ENCODE peak calls at places on chromosome 15, in six cellular contexts. L is AG04450; T is left ventricle myocardium superior; O is GM12864; S is CD4-positive, alpha-beta T cell; I is left lung. A is an unnamed sample.
A peak's percentile ranks its signal among the peaks of the same experiment; 100 is the strongest.

GRCh38 chr15:39486546-39487081 is 94.3 kb upstream of the THBS1 start:
- DNase-seq in L (no peak), T (no peak), O (no peak), S (no peak), I (no peak), A (no peak)

GRCh38 chr15:100464895-100465294 is 63.9 kb downstream of the CERS3 start:
- DNase-seq in L (no peak), T (no peak), O (peak; percentile 4), S (no peak), I (no peak), A (no peak)

GRCh38 chr15:45148076-45149059 is 18.6 kb downstream of the DUOX1 start:
- DNase-seq in L (no peak), T (no peak), O (no peak), S (no peak), I (no peak), A (no peak)

GRCh38 chr15:62766599-62766998 is 275.9 kb upstream of the TPM1 start:
- DNase-seq in L (no peak), T (no peak), O (no peak), S (no peak), I (no peak), A (no peak)

GRCh38 chr15:74431645-74432044 is 2.1 kb downstream of the SEMA7A start:
- DNase-seq in L (no peak), T (no peak), O (no peak), S (no peak), I (no peak), A (no peak)

GRCh38 chr15:83928392-83928734 is 274.4 kb downstream of the ADAMTSL3 start:
- DNase-seq in L (no peak), T (no peak), O (peak; percentile 76), S (no peak), I (no peak), A (no peak)

GRCh38 chr15:74240897-74241614 is 4.9 kb downstream of the CCDC33 start:
- DNase-seq in L (no peak), T (no peak), O (no peak), S (no peak), I (no peak), A (no peak)

GRCh38 chr15:98668566-98669308 is 20.4 kb downstream of the IGF1R start:
- DNase-seq in L (no peak), T (no peak), O (no peak), S (no peak), I (no peak), A (no peak)

GRCh38 chr15:39953521-39953920 is 19.6 kb downstream of the EIF2AK4 start:
- DNase-seq in L (no peak), T (no peak), O (no peak), S (no peak), I (no peak), A (no peak)

GRCh38 chr15:49863431-49864205 is 242.8 kb downstream of the DTWD1 start:
- DNase-seq in L (peak; percentile 66), T (no peak), O (no peak), S (no peak), I (no peak), A (no peak)

GRCh38 chr15:81264072-81264857 is 59.7 kb downstream of the STARD5 start:
- DNase-seq in L (no peak), T (no peak), O (no peak), S (no peak), I (no peak), A (no peak)

GRCh38 chr15:90266061-90266431 is 574 bp downstream of the NGRN start:
- DNase-seq in L (no peak), T (peak; percentile 57), O (no peak), S (peak; percentile 23), I (peak; percentile 51), A (no peak)

GRCh38 chr15:82808634-82809041 is 790 bp upstream of the WHAMM start:
- DNase-seq in L (no peak), T (no peak), O (no peak), S (no peak), I (no peak), A (no peak)

GRCh38 chr15:94229591-94230365 is 1.6 kb upstream of the MCTP2 start:
- DNase-seq in L (no peak), T (no peak), O (peak; percentile 37), S (peak; percentile 8), I (no peak), A (no peak)

GRCh38 chr15:92845109-92845508 is 55.0 kb upstream of the CHD2 start:
- DNase-seq in L (no peak), T (no peak), O (no peak), S (no peak), I (no peak), A (no peak)

GRCh38 chr15:69916169-69916785 is 181.4 kb downstream of the TLE3 start:
- DNase-seq in L (no peak), T (no peak), O (no peak), S (no peak), I (no peak), A (no peak)

GRCh38 chr15:42605281-42605744 is 29.9 kb downstream of the STARD9 start:
- DNase-seq in L (no peak), T (no peak), O (peak; percentile 18), S (no peak), I (no peak), A (no peak)

GRCh38 chr15:96333194-96334016 is 2.9 kb downstream of the NR2F2 start:
- DNase-seq in L (no peak), T (peak; percentile 59), O (no peak), S (no peak), I (peak; percentile 44), A (no peak)

GRCh38 chr15:83225449-83225848 is 17.8 kb upstream of the HDGFL3 start:
- DNase-seq in L (no peak), T (no peak), O (no peak), S (no peak), I (no peak), A (no peak)

GRCh38 chr15:99014803-99015676 is 7.4 kb upstream of the PGPEP1L start:
- DNase-seq in L (no peak), T (peak; percentile 65), O (no peak), S (no peak), I (peak; percentile 67), A (no peak)

GRCh38 chr15:61697796-61698195 is 362.5 kb downstream of the VPS13C start:
- DNase-seq in L (no peak), T (no peak), O (no peak), S (no peak), I (no peak), A (no peak)

GRCh38 chr15:92901053-92901761 is 1.1 kb downstream of the CHD2 start:
- DNase-seq in L (no peak), T (no peak), O (no peak), S (no peak), I (no peak), A (no peak)

GRCh38 chr15:52099654-52100272 is 12.8 kb downstream of the BCL2L10 start:
- DNase-seq in L (no peak), T (no peak), O (no peak), S (no peak), I (no peak), A (no peak)

GRCh38 chr15:91670108-91670507 is 183.4 kb upstream of the SLCO3A1 start:
- DNase-seq in L (no peak), T (no peak), O (no peak), S (no peak), I (no peak), A (no peak)

GRCh38 chr15:96121066-96121465 is 209.4 kb upstream of the NR2F2 start:
- DNase-seq in L (no peak), T (no peak), O (no peak), S (no peak), I (no peak), A (no peak)

GRCh38 chr15:65400760-65401606 is 21.8 kb downstream of the IGDCC4 start:
- DNase-seq in L (no peak), T (peak; percentile 73), O (peak; percentile 22), S (peak; percentile 18), I (no peak), A (no peak)

GRCh38 chr15:52642386-52643361 is 36.5 kb downstream of the ATOSA start:
- DNase-seq in L (peak; percentile 27), T (no peak), O (no peak), S (no peak), I (no peak), A (no peak)

GRCh38 chr15:100879461-100880138 is at the start of gene ALDH1A3:
- DNase-seq in L (peak; percentile 16), T (peak; percentile 68), O (no peak), S (no peak), I (peak; percentile 40), A (no peak)

GRCh38 chr15:42932833-42933515 is 12.4 kb upstream of the TTBK2 start:
- DNase-seq in L (no peak), T (no peak), O (no peak), S (no peak), I (no peak), A (no peak)

GRCh38 chr15:97084650-97085049 is 754.1 kb downstream of the NR2F2 start:
- DNase-seq in L (no peak), T (no peak), O (no peak), S (no peak), I (no peak), A (peak; percentile 15)

GRCh38 chr15:100438570-100438969 is 90.2 kb downstream of the CERS3 start:
- DNase-seq in L (no peak), T (peak; percentile 88), O (peak; percentile 22), S (peak; percentile 31), I (peak; percentile 46), A (no peak)

A was measured in non-pigmented ciliary epithelial cell.